ENCODE peak calls at places on chromosomes 7 and 10, in six cellular contexts. Z, U, R, P, N and J are unnamed samples.

GRCh38 chr7:7934945-7935344 is 33.7 kb upstream of the GLCCI1 start:
- DNase-seq in Z (no peak), U (no peak), R (no peak), P (no peak), N (no peak), J (no peak)

GRCh38 chr10:105950410-105950809 is 1214.1 kb downstream of the SORCS1 start:
- DNase-seq in Z (peak), U (peak), R (peak), P (no peak), N (peak), J (peak)

GRCh38 chr7:29239638-29240037 is 45.1 kb downstream of the CHN2 start:
- DNase-seq in Z (peak), U (no peak), R (peak), P (no peak), N (no peak), J (peak)

GRCh38 chr7:249979-250378 is 40.0 kb upstream of the FOXL3 start:
- DNase-seq in Z (no peak), U (no peak), R (no peak), P (no peak), N (no peak), J (no peak)

GRCh38 chr10:114397651-114398145 is 6.6 kb downstream of the AFAP1L2 start:
- DNase-seq in Z (no peak), U (no peak), R (no peak), P (no peak), N (no peak), J (no peak)

GRCh38 chr7:6074612-6075380 is 43.6 kb downstream of the ANKRD61 start:
- DNase-seq in Z (no peak), U (no peak), R (no peak), P (no peak), N (no peak), J (no peak)

GRCh38 chr10:5748394-5748803 is 63.8 kb downstream of the TASOR2 start:
- DNase-seq in Z (no peak), U (peak), R (no peak), P (no peak), N (no peak), J (no peak)

GRCh38 chr10:47047127-47047504 is 135.9 kb downstream of the PTPN20 start:
- DNase-seq in Z (no peak), U (no peak), R (no peak), P (no peak), N (no peak), J (peak)

GRCh38 chr7:159091480-159092475 is 52.9 kb downstream of the VIPR2 start:
- DNase-seq in Z (no peak), U (no peak), R (peak), P (no peak), N (no peak), J (no peak)

GRCh38 chr7:121244120-121244865 is 84.5 kb upstream of the WNT16 start:
- DNase-seq in Z (no peak), U (no peak), R (no peak), P (no peak), N (no peak), J (no peak)

GRCh38 chr10:116765549-116766162 is 23.3 kb upstream of the HSPA12A start:
- DNase-seq in Z (peak), U (no peak), R (peak), P (peak), N (no peak), J (peak)

GRCh38 chr10:97140284-97140846 is 45.4 kb downstream of the SLIT1 start:
- DNase-seq in Z (no peak), U (peak), R (no peak), P (no peak), N (no peak), J (no peak)

GRCh38 chr7:23220690-23221305 is 25.8 kb upstream of the GPNMB start:
- DNase-seq in Z (no peak), U (no peak), R (no peak), P (no peak), N (no peak), J (no peak)

GRCh38 chr7:84536256-84536870 is 341.8 kb upstream of the SEMA3A start:
- DNase-seq in Z (no peak), U (no peak), R (no peak), P (no peak), N (no peak), J (no peak)

GRCh38 chr10:50367732-50368131 is 116.4 kb upstream of the ASAH2 start:
- DNase-seq in Z (peak), U (peak), R (no peak), P (peak), N (no peak), J (no peak)

GRCh38 chr7:157849726-157850125 is 512.9 kb downstream of the DNAJB6 start:
- DNase-seq in Z (no peak), U (no peak), R (no peak), P (no peak), N (no peak), J (no peak)

GRCh38 chr7:106679153-106679931 is 18.4 kb upstream of the CCDC71L start:
- DNase-seq in Z (no peak), U (no peak), R (no peak), P (no peak), N (no peak), J (no peak)

GRCh38 chr7:90977056-90977455 is 287.2 kb upstream of the FZD1 start:
- DNase-seq in Z (no peak), U (no peak), R (no peak), P (no peak), N (no peak), J (no peak)

GRCh38 chr7:130379551-130380120 is 658 bp upstream of the CPA1 start:
- DNase-seq in Z (no peak), U (no peak), R (no peak), P (no peak), N (no peak), J (no peak)
- TF ChIP-seq SP1 in Z (no peak), U (no peak), R (no peak), P (no peak), N (no peak), J (no peak)

DNA sequence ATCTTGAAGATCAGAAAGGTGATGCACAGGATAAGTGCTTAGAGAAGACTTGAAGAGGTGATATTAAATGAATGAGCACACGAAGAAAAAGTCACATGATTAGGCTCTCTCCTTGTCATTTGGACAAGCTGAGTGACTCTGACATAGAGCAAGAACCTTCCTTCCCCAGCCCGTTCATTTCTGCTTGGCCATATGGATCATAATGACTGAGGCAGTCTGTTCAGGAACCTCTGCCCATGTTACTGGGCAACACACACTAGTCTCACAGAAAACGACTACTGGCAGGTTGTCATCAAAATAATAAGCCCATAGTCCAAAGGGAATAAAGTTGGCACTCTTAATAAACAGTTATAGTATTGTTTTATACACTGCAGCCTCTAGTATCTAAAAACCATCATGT is 634.9 kb downstream of the REEP3 start:
- DNase-seq in Z (no peak), U (no peak), R (no peak), P (no peak), N (no peak), J (no peak)
- TF ChIP-seq SP1 in Z (no peak), U (no peak), R (no peak), P (no peak), N (no peak), J (no peak)

GRCh38 chr7:77328669-77329068 is 87.5 kb downstream of the GSAP start:
- DNase-seq in Z (no peak), U (no peak), R (no peak), P (no peak), N (no peak), J (no peak)

GRCh38 chr7:77329466-77330168 is 86.5 kb downstream of the GSAP start:
- DNase-seq in Z (no peak), U (no peak), R (no peak), P (no peak), N (no peak), J (no peak)

GRCh38 chr7:77326131-77326530 is 90.0 kb downstream of the GSAP start:
- DNase-seq in Z (no peak), U (no peak), R (no peak), P (no peak), N (no peak), J (no peak)

GRCh38 chr7:77327932-77328628 is 88.1 kb downstream of the GSAP start:
- DNase-seq in Z (no peak), U (no peak), R (no peak), P (no peak), N (no peak), J (no peak)

DNA sequence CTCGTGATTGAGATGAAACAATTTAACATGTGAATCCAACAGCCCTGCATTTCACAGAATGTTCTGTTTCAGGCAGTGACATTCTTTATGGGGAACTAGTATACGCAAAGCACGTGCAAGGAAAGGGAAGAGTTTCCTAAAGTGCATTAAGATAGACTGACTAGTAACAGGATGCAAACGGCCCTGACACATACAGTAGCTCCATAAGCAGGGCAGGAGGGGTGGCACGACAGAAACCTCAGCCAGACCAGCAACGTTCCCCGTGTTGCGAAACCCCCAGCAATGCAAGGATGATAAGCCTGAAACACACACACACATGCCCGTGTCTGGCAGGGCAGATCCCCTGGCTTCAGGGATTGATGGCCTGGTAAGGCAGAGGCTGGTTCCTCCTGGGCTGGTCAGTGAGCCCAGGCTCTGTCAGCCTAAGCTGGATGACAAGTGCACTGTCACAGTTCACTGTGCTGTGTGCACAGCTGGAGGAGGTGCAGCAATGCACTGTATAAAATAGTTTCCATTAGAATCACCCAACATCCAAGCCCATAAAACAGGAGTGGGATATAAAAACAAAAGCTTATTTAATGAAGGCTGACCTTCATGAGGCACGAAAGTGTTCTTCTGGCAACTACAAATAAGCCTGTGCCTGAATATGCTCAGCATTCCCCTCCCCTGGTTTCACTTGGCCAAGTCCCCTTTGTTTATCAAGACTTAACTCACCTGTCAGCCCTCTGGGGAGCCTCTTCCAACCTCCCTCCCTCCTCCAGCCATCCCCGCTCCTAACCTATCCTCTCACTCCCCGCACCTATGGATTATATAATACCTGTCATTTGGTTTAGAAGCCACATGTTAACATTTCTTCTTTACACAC is 88.8 kb downstream of the GSAP start:
- DNase-seq in Z (no peak), U (peak), R (no peak), P (no peak), N (no peak), J (no peak)
- TF ChIP-seq SP1 in Z (no peak), U (no peak), R (no peak), P (no peak), N (no peak), J (no peak)

GRCh38 chr10:124680675-124681074 is 63.5 kb downstream of the FAM53B start:
- DNase-seq in Z (no peak), U (no peak), R (no peak), P (no peak), N (no peak), J (no peak)

GRCh38 chr10:124679401-124679800 is 64.8 kb downstream of the FAM53B start:
- DNase-seq in Z (no peak), U (no peak), R (no peak), P (no peak), N (no peak), J (no peak)

GRCh38 chr10:124677291-124677690 is 66.9 kb downstream of the FAM53B start:
- DNase-seq in Z (no peak), U (no peak), R (no peak), P (no peak), N (no peak), J (no peak)

GRCh38 chr10:124677871-124678565 is 66.2 kb downstream of the FAM53B start:
- DNase-seq in Z (no peak), U (no peak), R (no peak), P (no peak), N (no peak), J (no peak)

GRCh38 chr10:124678566-124679240 is 65.5 kb downstream of the FAM53B start:
- DNase-seq in Z (no peak), U (no peak), R (no peak), P (no peak), N (no peak), J (no peak)
- TF ChIP-seq SP1 in Z (no peak), U (no peak), R (no peak), P (no peak), N (no peak), J (no peak)